ENCODE peak calls at places on chromosomes 13 and 19, in five cellular contexts. U, F, O, Q and L are unnamed samples.

GRCh38 chr13:109500146-109500773 is 286.1 kb downstream of the IRS2 start:
- DNase-seq in U (no peak), F (no peak), O (no peak), Q (no peak), L (no peak)

GRCh38 chr13:44231786-44232516 is 141.7 kb upstream of the SERP2 start:
- DNase-seq in U (peak), F (no peak), O (no peak), Q (no peak), L (no peak)

GRCh38 chr13:50893211-50893852 is 16.3 kb upstream of the RNASEH2B start:
- DNase-seq in U (no peak), F (no peak), O (peak), Q (no peak), L (no peak)

GRCh38 chr19:5693195-5694166 is 3.4 kb downstream of the RPL36 start:
- DNase-seq in U (no peak), F (peak), O (no peak), Q (no peak), L (peak)

GRCh38 chr13:46010148-46010547 is 42.4 kb downstream of the ZC3H13 start:
- DNase-seq in U (no peak), F (no peak), O (no peak), Q (no peak), L (no peak)

GRCh38 chr19:14542721-14543328 is 13.4 kb downstream of the TECR start:
- DNase-seq in U (peak), F (no peak), O (no peak), Q (peak), L (no peak)

GRCh38 chr13:29362849-29363604 is 232.5 kb downstream of the SLC7A1 start:
- DNase-seq in U (peak), F (peak), O (peak), Q (peak), L (peak)

GRCh38 chr13:101706651-101707050 is 254.2 kb downstream of the ITGBL1 start:
- DNase-seq in U (peak), F (peak), O (no peak), Q (no peak), L (no peak)

GRCh38 chr13:76213423-76213904 is 577.3 kb downstream of the LMO7 start:
- DNase-seq in U (no peak), F (no peak), O (no peak), Q (no peak), L (no peak)

GRCh38 chr19:40257096-40257517 is 28.0 kb downstream of the AKT2 start:
- DNase-seq in U (no peak), F (no peak), O (no peak), Q (peak), L (no peak)

GRCh38 chr13:114268344-114269280 is 12.8 kb upstream of the UPF3A start:
- DNase-seq in U (no peak), F (no peak), O (no peak), Q (no peak), L (no peak)

GRCh38 chr13:26022538-26023292 is 29.1 kb downstream of the SHISA2 start:
- DNase-seq in U (peak), F (no peak), O (no peak), Q (peak), L (no peak)

GRCh38 chr13:94239135-94239534 is 240.3 kb downstream of the DCT start:
- DNase-seq in U (peak), F (peak), O (no peak), Q (no peak), L (peak)

GRCh38 chr19:34556500-34556899 is 74.9 kb downstream of the WTIP start:
- DNase-seq in U (no peak), F (peak), O (no peak), Q (peak), L (no peak)

GRCh38 chr13:113559061-113559460 is 25.5 kb upstream of the TFDP1 start:
- DNase-seq in U (no peak), F (no peak), O (no peak), Q (no peak), L (no peak)

GRCh38 chr13:49099513-49099877 is 120.6 kb upstream of the MLNR start:
- DNase-seq in U (no peak), F (no peak), O (no peak), Q (no peak), L (no peak)